ENCODE peak calls at places on chromosome 6, in six cellular contexts. Z, N, V, L, Y and B are unnamed samples.

GRCh38 chr6:53746442-53747103 is 48.2 kb upstream of the LRRC1 start:
- DNase-seq in Z (no peak), N (no peak), V (no peak), L (no peak), Y (no peak), B (no peak)

GRCh38 chr6:142210606-142211005 is 63.5 kb downstream of the VTA1 start:
- DNase-seq in Z (no peak), N (no peak), V (no peak), L (no peak), Y (no peak), B (peak; percentile 69)

GRCh38 chr6:44667668-44668390 is 280.3 kb downstream of the CDC5L start:
- DNase-seq in Z (peak; percentile 38), N (no peak), V (no peak), L (no peak), Y (peak; percentile 50), B (peak; percentile 21)

GRCh38 chr6:35687658-35688604 is 784 bp downstream of the FKBP5 start:
- DNase-seq in Z (peak; percentile 55), N (no peak), V (peak; percentile 57), L (peak; percentile 50), Y (peak; percentile 56), B (peak; percentile 48)

GRCh38 chr6:110938176-110938575 is 20.3 kb upstream of the GTF3C6 start:
- DNase-seq in Z (no peak), N (no peak), V (no peak), L (peak; percentile 4), Y (no peak), B (peak; percentile 10)

GRCh38 chr6:36101691-36102090 is 28.6 kb upstream of the MAPK13 start:
- DNase-seq in Z (no peak), N (no peak), V (no peak), L (no peak), Y (no peak), B (no peak)

GRCh38 chr6:151869345-151869744 is 61.9 kb downstream of the ESR1 start:
- DNase-seq in Z (no peak), N (no peak), V (no peak), L (no peak), Y (no peak), B (peak; percentile 26)

GRCh38 chr6:1325471-1326309 is 13.8 kb downstream of the FOXQ1 start:
- DNase-seq in Z (peak; percentile 93), N (peak; percentile 90), V (no peak), L (peak; percentile 94), Y (no peak), B (peak; percentile 75)

GRCh38 chr6:56875961-56876360 is 78.9 kb upstream of the BEND6 start:
- DNase-seq in Z (peak; percentile 73), N (no peak), V (no peak), L (no peak), Y (no peak), B (no peak)

GRCh38 chr6:116705917-116706316 is 24.9 kb downstream of the KPNA5 start:
- DNase-seq in Z (no peak), N (no peak), V (no peak), L (no peak), Y (no peak), B (no peak)

GRCh38 chr6:161341638-161342037 is 67.8 kb upstream of the AGPAT4 start:
- DNase-seq in Z (no peak), N (no peak), V (no peak), L (no peak), Y (no peak), B (no peak)

DNA sequence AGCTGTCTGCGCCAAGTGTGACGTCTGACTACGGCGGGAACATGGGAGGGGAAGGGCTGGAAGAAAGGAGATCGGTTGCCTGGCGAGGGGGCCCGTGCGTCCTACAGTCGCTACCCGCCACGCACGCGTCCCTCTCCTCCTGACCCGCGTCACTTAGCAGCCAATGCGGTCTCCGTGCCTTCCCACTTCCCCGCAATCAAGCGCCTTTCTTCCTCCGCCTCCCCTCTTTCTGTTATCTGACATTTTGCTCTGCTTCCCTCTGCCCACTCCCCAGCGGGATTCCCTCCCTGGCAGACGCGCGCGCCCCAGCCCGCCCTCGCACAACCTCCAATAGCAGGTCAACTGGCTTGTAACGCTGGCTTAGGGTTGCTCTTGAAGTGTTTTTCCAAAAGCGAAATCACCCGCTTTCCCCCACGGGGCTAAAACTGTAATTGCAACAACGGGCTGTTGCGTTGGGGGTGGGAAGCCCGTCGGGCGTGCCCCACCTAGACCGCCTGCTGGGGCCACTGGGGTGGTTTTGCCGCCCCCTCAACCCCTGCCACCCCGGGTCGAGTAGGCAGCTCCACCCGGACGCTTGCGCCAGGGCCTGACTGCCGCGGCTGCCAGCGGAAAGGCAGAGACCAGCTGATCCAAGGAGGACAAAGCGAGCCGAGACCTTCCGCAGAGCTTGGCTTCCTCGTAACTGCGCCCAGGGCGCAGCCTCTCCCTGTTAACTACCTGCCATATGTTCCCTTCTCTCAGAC is 6.2 kb upstream of the SOX4 start:
- DNase-seq in Z (peak; percentile 61), N (no peak), V (peak; percentile 51), L (peak; percentile 66), Y (peak; percentile 79), B (peak; percentile 76)
- TF ChIP-seq CTCF in Z (no peak), N (peak; percentile 8), V (no peak), L (no peak), Y (peak; percentile 41), B (peak; percentile 24)

GRCh38 chr6:119078449-119079287 is at the start of gene FAM184A:
- DNase-seq in Z (peak; percentile 33), N (no peak), V (peak; percentile 54), L (peak; percentile 45), Y (peak; percentile 91), B (peak; percentile 53)

GRCh38 chr6:119076173-119076965 is 2.1 kb downstream of the FAM184A start:
- DNase-seq in Z (no peak), N (no peak), V (no peak), L (no peak), Y (no peak), B (no peak)

GRCh38 chr6:119076966-119077642 is 1.4 kb downstream of the FAM184A start:
- DNase-seq in Z (no peak), N (no peak), V (no peak), L (no peak), Y (no peak), B (no peak)

GRCh38 chr6:119079288-119079809 is 885 bp upstream of the FAM184A start:
- DNase-seq in Z (no peak), N (no peak), V (no peak), L (peak; percentile 28), Y (no peak), B (peak; percentile 63)

DNA sequence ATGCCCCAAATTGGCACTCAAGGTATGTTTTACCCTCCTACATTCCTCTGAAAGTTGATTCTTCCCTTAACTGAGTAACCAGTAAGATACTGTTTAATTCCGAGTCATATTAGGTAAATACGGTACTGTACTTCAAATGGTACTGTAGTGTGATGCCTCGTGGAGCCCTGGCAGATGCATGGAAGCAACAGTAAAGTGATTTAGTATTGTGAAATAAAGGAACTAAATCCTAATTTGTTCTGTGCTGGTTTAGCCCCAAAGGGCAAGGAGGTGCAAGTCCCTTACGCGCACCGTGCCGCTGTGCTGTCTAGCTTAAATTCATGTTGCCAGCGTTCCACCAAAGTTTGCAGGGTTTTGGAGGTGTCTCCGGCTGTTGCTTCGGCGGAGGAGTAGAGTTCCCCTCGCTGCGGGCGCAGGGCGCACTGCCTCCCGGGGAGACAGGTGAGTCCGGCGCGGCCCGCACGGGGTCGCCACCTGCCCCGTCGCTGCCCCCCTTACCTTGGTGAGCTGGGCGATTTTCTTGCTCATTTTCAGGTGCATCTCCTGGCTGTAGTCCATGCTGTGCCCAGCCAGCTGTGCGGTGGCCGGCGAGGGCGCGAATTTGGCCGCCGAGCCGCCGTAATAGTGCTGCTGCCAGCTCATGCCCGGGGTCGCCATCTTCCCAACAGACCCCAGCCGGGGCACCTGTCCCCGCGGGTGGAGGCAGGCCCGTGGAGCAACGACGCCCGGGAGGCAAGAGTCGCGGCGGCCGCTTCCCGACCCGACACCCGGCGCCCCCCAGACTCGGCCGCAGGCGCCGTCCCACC is 618 bp downstream of the FAM184A start:
- DNase-seq in Z (no peak), N (no peak), V (peak; percentile 8), L (no peak), Y (peak; percentile 49), B (peak; percentile 12)
- TF ChIP-seq CTCF in Z (no peak), N (no peak), V (no peak), L (no peak), Y (no peak), B (no peak)

GRCh38 chr6:157228421-157229218 is 94.7 kb downstream of the TMEM242 start:
- DNase-seq in Z (no peak), N (no peak), V (no peak), L (no peak), Y (peak; percentile 80), B (no peak)
- TF ChIP-seq CTCF in Z (no peak), N (no peak), V (no peak), L (no peak), Y (no peak), B (no peak)

GRCh38 chr6:13026557-13026956 is 301.8 kb downstream of the TBC1D7 start:
- DNase-seq in Z (no peak), N (no peak), V (peak; percentile 23), L (no peak), Y (peak; percentile 44), B (no peak)
- TF ChIP-seq CTCF in Z (no peak), N (no peak), V (peak; percentile 7), L (no peak), Y (no peak), B (no peak)

GRCh38 chr6:137869781-137870180 is 2.7 kb downstream of the TNFAIP3 start:
- DNase-seq in Z (no peak), N (no peak), V (no peak), L (no peak), Y (no peak), B (no peak)

GRCh38 chr6:137870286-137870685 is 3.2 kb downstream of the TNFAIP3 start:
- DNase-seq in Z (no peak), N (no peak), V (no peak), L (no peak), Y (no peak), B (no peak)

GRCh38 chr6:137870744-137871247 is 3.7 kb downstream of the TNFAIP3 start:
- DNase-seq in Z (no peak), N (no peak), V (no peak), L (no peak), Y (no peak), B (peak; percentile 66)

GRCh38 chr6:137867685-137868509 is 838 bp downstream of the TNFAIP3 start:
- DNase-seq in Z (no peak), N (no peak), V (no peak), L (no peak), Y (peak; percentile 27), B (no peak)

GRCh38 chr6:137868721-137869631 is 1.9 kb downstream of the TNFAIP3 start:
- DNase-seq in Z (no peak), N (no peak), V (no peak), L (no peak), Y (no peak), B (no peak)
- TF ChIP-seq CTCF in Z (no peak), N (no peak), V (no peak), L (no peak), Y (no peak), B (peak; percentile 9)